ENCODE peak calls at places on chromosomes 11 and 22, in five cellular contexts. B, A, Y, S and I are unnamed samples.

GRCh38 chr22:50473855-50474671 is 772 bp downstream of the SBF1 start:
- DNase-seq in A (no peak), B (peak), S (peak), Y (peak), I (no peak)

GRCh38 chr22:43435851-43436535 is 24.2 kb downstream of the MPPED1 start:
- DNase-seq in S (no peak), B (peak), Y (no peak), A (no peak), I (no peak)

GRCh38 chr11:9397746-9398680 is 13.6 kb downstream of the IPO7 start:
- DNase-seq in B (no peak), S (peak), Y (no peak), A (no peak), I (no peak)

GRCh38 chr22:39130892-39131855 is 21.3 kb downstream of the CBX7 start:
- DNase-seq in Y (no peak), B (no peak), S (no peak), A (no peak), I (no peak)

GRCh38 chr11:35529971-35530495 is 4.6 kb upstream of the PAMR1 start:
- DNase-seq in B (no peak), S (peak), A (no peak), Y (peak), I (no peak)

GRCh38 chr22:31342389-31343125 is 3.6 kb downstream of the PATZ1 start:
- DNase-seq in B (no peak), S (no peak), A (no peak), Y (no peak), I (no peak)

GRCh38 chr11:74634537-74634936 is 42.2 kb downstream of the POLD3 start:
- DNase-seq in A (no peak), Y (peak), B (no peak), S (peak), I (no peak)

GRCh38 chr11:72739240-72740059 is 12.8 kb downstream of the ARAP1 start:
- DNase-seq in A (no peak), B (no peak), S (no peak), Y (no peak), I (no peak)

GRCh38 chr11:12717851-12718291 is 43.6 kb downstream of the TEAD1 start:
- DNase-seq in A (peak), Y (no peak), B (no peak), S (no peak), I (no peak)

GRCh38 chr11:117421471-117421870 is 93.8 kb downstream of the CEP164 start:
- DNase-seq in S (no peak), A (no peak), Y (no peak), B (peak), I (no peak)

GRCh38 chr22:48630848-48631247 is 1196.8 kb downstream of the BRD1 start:
- DNase-seq in S (no peak), B (no peak), Y (no peak), A (no peak), I (no peak)

GRCh38 chr11:45652781-45653180 is 12.6 kb downstream of the CHST1 start:
- DNase-seq in A (no peak), S (peak), Y (peak), B (peak), I (no peak)

GRCh38 chr11:62850911-62851806 is 11.8 kb upstream of the WDR74 start:
- DNase-seq in A (no peak), S (no peak), B (no peak), Y (peak), I (no peak)

GRCh38 chr11:2655834-2656622 is 43.8 kb downstream of the KCNQ1OT1 start:
- DNase-seq in S (peak), A (no peak), B (peak), Y (peak), I (no peak)

GRCh38 chr11:71078482-71078881 is 173.9 kb downstream of the SHANK2 start:
- DNase-seq in B (no peak), S (no peak), Y (peak), A (no peak), I (no peak)

GRCh38 chr11:103358251-103358650 is 249.0 kb downstream of the DYNC2H1 start:
- DNase-seq in Y (no peak), B (no peak), S (peak), A (no peak), I (no peak)

GRCh38 chr11:33897761-33898403 is 6.0 kb upstream of the LMO2 start:
- DNase-seq in B (no peak), Y (no peak), A (no peak), S (no peak), I (no peak)

GRCh38 chr22:22230438-22230837 is 14.1 kb upstream of the VPREB1 start:
- DNase-seq in Y (no peak), A (no peak), B (no peak), S (no peak), I (no peak)

GRCh38 chr11:96486890-96487633 is 97.2 kb downstream of the JRKL start:
- DNase-seq in B (peak), Y (peak), A (no peak), S (no peak), I (no peak)

GRCh38 chr22:24180316-24181087 is 785 bp upstream of the SUSD2 start:
- DNase-seq in B (no peak), A (no peak), S (no peak), Y (no peak), I (no peak)

GRCh38 chr22:39999144-39999757 is 4.5 kb downstream of the FAM83F start:
- DNase-seq in S (peak), Y (no peak), B (no peak), A (no peak), I (no peak)

GRCh38 chr11:13023423-13023822 is 14.3 kb downstream of the RASSF10 start:
- DNase-seq in A (no peak), Y (no peak), B (no peak), S (no peak), I (no peak)

GRCh38 chr11:104731890-104732289 is 166.4 kb downstream of the CASP12 start:
- DNase-seq in Y (no peak), A (no peak), B (no peak), S (no peak), I (no peak)

GRCh38 chr11:1760351-1761109 is 3.2 kb downstream of the CTSD start:
- DNase-seq in Y (peak), A (no peak), S (peak), B (peak), I (no peak)

GRCh38 chr11:128215238-128215882 is 372.0 kb downstream of the ETS1 start:
- DNase-seq in B (no peak), S (no peak), Y (no peak), A (no peak), I (no peak)

GRCh38 chr11:4881188-4881587 is 512 bp upstream of the OR51T1 start:
- DNase-seq in B (no peak), S (no peak), A (no peak), Y (no peak), I (no peak)

GRCh38 chr11:88534185-88534584 is 196.6 kb upstream of the CTSC start:
- DNase-seq in Y (no peak), S (no peak), B (no peak), A (no peak), I (no peak)

GRCh38 chr11:64007629-64008282 is 21.5 kb downstream of the OTUB1 start:
- DNase-seq in S (no peak), A (no peak), Y (no peak), B (peak), I (no peak)

GRCh38 chr22:35587447-35587870 is 29.7 kb downstream of the MB start:
- DNase-seq in S (no peak), Y (peak), B (peak), A (no peak), I (no peak)

GRCh38 chr22:36379593-36380361 is 8.0 kb downstream of the MYH9 start:
- DNase-seq in S (no peak), A (no peak), Y (peak), B (no peak), I (no peak)

GRCh38 chr11:3808846-3809623 is 675 bp downstream of the PGAP2 start:
- DNase-seq in A (peak), Y (peak), S (peak), B (no peak), I (peak)

GRCh38 chr11:29913352-29913751 is 103.5 kb downstream of the KCNA4 start:
- DNase-seq in B (no peak), Y (no peak), S (no peak), A (no peak), I (no peak)

GRCh38 chr22:38267086-38267485 is 5.7 kb downstream of the TMEM184B start:
- DNase-seq in Y (no peak), A (no peak), S (no peak), B (no peak), I (no peak)